ENCODE peak calls at places on chromosomes 7 and 10, in nine cellular contexts. K is right lobe of liver, D is prostate gland, H is body of pancreas, U is spleen, B is ovary, J is adrenal gland, Y is uterus, M is HCT116. Q is an unnamed sample. For H3K27me3, the result is how much of the 10 kb centered on the place peaks cover.

GRCh38 chr7:101453617-101454016 is 90.9 kb downstream of the COL26A1 start:
- DNase-seq in Y (no peak), K (no peak), M (no peak), D (no peak), B (no peak), U (no peak), J (no peak), H (no peak), Q (no peak)

GRCh38 chr7:127809285-127809702 is 157.3 kb downstream of the SND1 start:
- DNase-seq in B (no peak), U (no peak), J (peak), M (no peak), H (no peak), Y (no peak), D (no peak), K (no peak), Q (peak)

GRCh38 chr10:61342817-61343572 is 110.2 kb downstream of the TMEM26 start:
- DNase-seq in D (no peak), J (no peak), M (no peak), K (no peak), Y (no peak), B (no peak), U (no peak), H (no peak), Q (no peak)

GRCh38 chr7:3234051-3234450 is 67.0 kb upstream of the SDK1 start:
- DNase-seq in U (peak), Y (no peak), B (no peak), H (no peak), M (no peak), K (no peak), D (no peak), J (no peak), Q (no peak)

GRCh38 chr10:79168231-79168630 is 99.5 kb downstream of the ZMIZ1 start:
- DNase-seq in J (no peak), H (no peak), D (no peak), M (no peak), B (no peak), U (no peak), K (no peak), Y (no peak), Q (no peak)

GRCh38 chr7:1144269-1144771 is 15.7 kb downstream of the ZFAND2A start:
- DNase-seq in J (peak), H (peak), B (no peak), Y (no peak), D (peak), U (peak), K (peak), M (no peak), Q (no peak)

GRCh38 chr10:75062191-75062849 is 49.1 kb upstream of the SAMD8 start:
- DNase-seq in J (peak), H (no peak), K (no peak), D (no peak), M (no peak), B (no peak), Y (peak), U (peak), Q (no peak)

GRCh38 chr10:72545511-72545910 is 80.4 kb downstream of the MICU1 start:
- DNase-seq in B (no peak), U (no peak), M (no peak), Y (no peak), H (no peak), D (no peak), K (no peak), J (no peak), Q (no peak)

GRCh38 chr7:377069-378040 is 87.4 kb downstream of the FOXL3 start:
- DNase-seq in U (peak), M (no peak), B (peak), H (peak), Y (peak), D (no peak), J (no peak), K (peak), Q (peak)

GRCh38 chr7:14934831-14935230 is 32.3 kb upstream of the DGKB start:
- DNase-seq in K (no peak), B (no peak), D (no peak), Y (no peak), J (no peak), M (no peak), U (no peak), H (no peak), Q (no peak)

GRCh38 chr10:29646238-29646902 is 11.6 kb upstream of the SVIL start:
- DNase-seq in K (no peak), J (no peak), U (no peak), H (no peak), D (peak), M (no peak), Y (peak), B (peak), Q (peak)

GRCh38 chr10:13894412-13895093 is 307.8 kb downstream of the PRPF18 start:
- DNase-seq in H (no peak), J (no peak), K (no peak), M (no peak), U (no peak), D (no peak), Y (no peak), B (no peak), Q (no peak)

GRCh38 chr7:24573554-24574338 is 494 bp downstream of the PALS2 start:
- DNase-seq in Y (peak), B (peak), H (peak), U (peak), D (peak), K (peak), J (peak), M (no peak), Q (peak)

GRCh38 chr10:78937800-78938694 is 130.7 kb upstream of the ZMIZ1 start:
- DNase-seq in K (no peak), D (no peak), J (no peak), H (no peak), M (no peak), U (peak), Y (no peak), B (no peak), Q (no peak)

GRCh38 chr10:3484306-3485187 is 300.5 kb downstream of the KLF6 start:
- DNase-seq in U (no peak), D (no peak), B (peak), H (no peak), J (no peak), K (no peak), Y (no peak), M (no peak), Q (no peak)

GRCh38 chr7:136009488-136010079 is 32.4 kb upstream of the MTPN start:
- DNase-seq in B (no peak), U (no peak), K (no peak), H (no peak), D (peak), J (no peak), Y (no peak), M (peak), Q (no peak)

GRCh38 chr10:132774179-132774904 is 11.6 kb downstream of the NKX6-2 start:
- DNase-seq in K (no peak), U (no peak), Y (no peak), M (no peak), B (no peak), D (no peak), H (no peak), J (no peak), Q (no peak)

GRCh38 chr7:157729566-157729965 is 392.8 kb downstream of the DNAJB6 start:
- DNase-seq in B (no peak), J (no peak), U (no peak), D (no peak), M (no peak), Y (no peak), K (no peak), H (no peak), Q (no peak)

GRCh38 chr7:3083350-3083749 is 39.7 kb upstream of the CARD11 start:
- DNase-seq in D (no peak), B (no peak), K (no peak), U (no peak), M (no peak), J (no peak), Y (no peak), H (no peak), Q (no peak)

GRCh38 chr10:33139191-33139646 is 181.2 kb upstream of the ITGB1 start:
- DNase-seq in M (no peak), K (no peak), B (no peak), H (no peak), D (no peak), U (no peak), J (no peak), Y (no peak), Q (no peak)

GRCh38 chr10:110850990-110851389 is 20.7 kb upstream of the PDCD4 start:
- DNase-seq in D (no peak), U (no peak), M (no peak), J (no peak), B (no peak), Y (no peak), H (no peak), K (no peak), Q (no peak)

GRCh38 chr7:150972094-150972493 is 6.0 kb downstream of the KCNH2 start:
- DNase-seq in M (no peak), U (no peak), Y (peak), B (peak), H (no peak), J (no peak), D (no peak), K (no peak), Q (no peak)

GRCh38 chr7:84908196-84908793 is 278.6 kb downstream of the SEMA3D start:
- DNase-seq in Y (no peak), J (no peak), D (no peak), B (no peak), U (no peak), M (no peak), K (no peak), H (no peak), Q (no peak)

GRCh38 chr10:1648648-1649047 is 88.7 kb downstream of the ADARB2 start:
- DNase-seq in J (no peak), H (no peak), M (no peak), D (no peak), U (no peak), Y (no peak), B (no peak), K (no peak), Q (no peak)

GRCh38 chr7:117014673-117015133 is 61.4 kb downstream of the ST7 start:
- DNase-seq in K (peak), B (peak), J (peak), D (peak), Y (peak), U (peak), M (no peak), H (peak), Q (peak)

GRCh38 chr7:117229350-117229749 is 93.5 kb downstream of the WNT2 start:
- DNase-seq in M (no peak), Y (no peak), U (no peak), J (no peak), B (no peak), H (no peak), D (no peak), K (no peak), Q (no peak)

GRCh38 chr7:157519798-157520244 is 183.0 kb downstream of the DNAJB6 start:
- DNase-seq in B (peak), D (no peak), K (no peak), J (no peak), Y (no peak), H (peak), M (no peak), U (peak), Q (no peak)

GRCh38 chr10:23439452-23439919 is 611 bp downstream of the OTUD1 start:
- DNase-seq in B (no peak), H (no peak), U (no peak), J (peak), K (no peak), Y (no peak), D (peak), M (no peak), Q (no peak)

GRCh38 chr7:20152511-20152910 is 64.7 kb downstream of the MACC1 start:
- DNase-seq in K (no peak), B (no peak), Y (no peak), M (no peak), U (no peak), J (no peak), H (no peak), D (no peak), Q (no peak)

GRCh38 chr7:152924238-152924637 is 164.7 kb downstream of the ACTR3B start:
- DNase-seq in B (no peak), K (no peak), D (no peak), U (no peak), Y (no peak), J (no peak), H (no peak), M (no peak), Q (no peak)

GRCh38 chr10:68560916-68561691 is 967 bp downstream of the TET1 start:
- DNase-seq in D (no peak), Y (peak), J (peak), B (peak), U (no peak), H (peak), M (no peak), K (no peak), Q (no peak)

GRCh38 chr7:142753366-142753765 is 4.1 kb downstream of the PRSS1 start:
- DNase-seq in H (peak), B (no peak), Y (no peak), K (no peak), D (no peak), M (no peak), U (no peak), J (no peak), Q (no peak)

GRCh38 chr7:40199076-40199802 is 64.4 kb downstream of the SUGCT start:
- DNase-seq in K (no peak), J (no peak), D (no peak), B (no peak), M (no peak), Y (no peak), U (no peak), H (no peak), Q (no peak)

GRCh38 chr7:16688249-16688648 is 42.3 kb downstream of the BZW2 start:
- DNase-seq in U (no peak), K (no peak), B (no peak), Y (no peak), J (no peak), M (peak), H (no peak), D (no peak), Q (no peak)

GRCh38 chr7:16684935-16685334 is 39.0 kb downstream of the BZW2 start:
- DNase-seq in D (no peak), M (no peak), U (no peak), B (no peak), K (no peak), J (no peak), Y (no peak), H (no peak), Q (no peak)
- TF ChIP-seq POLR2A in D (no peak), M (no peak), U (no peak), B (no peak), K (no peak), J (no peak), Y (no peak), H (no peak), Q (no peak)

GRCh38 chr10:130044067-130045061 is 66.3 kb downstream of the C10orf143 start:
- DNase-seq in D (no peak), J (no peak), K (no peak), Y (no peak), B (no peak), H (peak), M (no peak), U (no peak), Q (no peak)
- H3K27me3 ChIP-seq in D (under half), J (under half), K (under half), Y (under half), B (under half), H (under half), M (under half), U (under half), Q (under half)

GRCh38 chr7:158740013-158740656 is 35.5 kb upstream of the NCAPG2 start:
- DNase-seq in U (no peak), M (no peak), B (peak), D (no peak), J (peak), Y (peak), K (no peak), H (no peak), Q (no peak)
- TF ChIP-seq POLR2A in U (no peak), M (no peak), B (no peak), D (no peak), J (no peak), Y (no peak), K (no peak), H (no peak), Q (no peak)

GRCh38 chr10:95422196-95422595 is 131.4 kb upstream of the PDLIM1 start:
- DNase-seq in J (no peak), Y (no peak), D (no peak), M (no peak), U (no peak), B (no peak), K (no peak), H (no peak), Q (no peak)

GRCh38 chr10:95426482-95426881 is 134.7 kb downstream of the SORBS1 start:
- DNase-seq in J (no peak), Y (no peak), K (no peak), U (no peak), M (no peak), H (no peak), B (no peak), D (no peak), Q (no peak)

GRCh38 chr10:95428702-95429101 is 132.5 kb downstream of the SORBS1 start:
- DNase-seq in B (no peak), U (no peak), K (no peak), J (no peak), H (no peak), Y (no peak), M (no peak), D (no peak), Q (no peak)

GRCh38 chr10:95423327-95424005 is 132.7 kb upstream of the PDLIM1 start:
- DNase-seq in J (no peak), K (no peak), Y (no peak), B (no peak), D (no peak), U (no peak), H (no peak), M (no peak), Q (no peak)

DNA sequence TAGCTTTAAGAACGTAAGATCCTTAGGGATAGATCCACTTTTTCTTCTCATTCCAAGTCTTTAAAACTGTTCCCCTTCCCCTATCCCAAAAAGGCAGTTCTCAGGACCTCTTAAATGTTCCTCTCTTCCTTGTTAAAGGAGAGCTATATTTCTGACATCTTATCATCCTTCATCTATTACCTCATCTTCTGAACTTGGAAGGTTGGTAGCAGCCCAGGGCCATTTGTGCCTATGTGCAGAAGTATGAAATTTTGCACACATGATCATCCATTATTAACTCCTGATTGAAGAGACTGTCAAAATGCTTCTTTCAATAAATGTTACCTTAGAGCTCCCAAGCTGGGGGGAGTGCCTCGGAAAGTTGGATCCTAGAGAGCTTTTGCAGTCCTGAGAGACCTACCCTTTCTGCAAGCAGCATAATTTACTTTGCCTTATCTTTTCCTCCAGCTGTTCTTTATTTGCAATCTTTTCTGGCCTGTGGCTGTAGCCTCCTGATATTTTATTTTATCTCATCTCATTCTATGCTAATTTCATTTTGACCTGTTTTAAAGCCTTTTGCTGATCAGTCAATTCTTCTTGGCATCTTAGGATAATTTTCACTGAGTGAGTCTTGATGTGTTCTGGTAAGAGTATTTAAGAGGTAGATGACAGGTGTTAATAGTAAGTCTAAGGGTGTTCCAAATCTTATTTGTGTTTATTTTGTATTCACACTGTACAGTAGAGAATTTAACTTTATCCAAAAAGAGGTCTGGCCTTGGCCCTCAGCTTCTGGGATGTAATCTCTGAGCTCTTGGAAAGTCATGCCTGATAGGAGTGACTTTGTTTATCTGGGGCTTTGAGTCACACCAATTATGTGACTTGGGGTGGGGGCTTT is 135.0 kb upstream of the PDLIM1 start:
- DNase-seq in D (no peak), M (no peak), Y (no peak), B (no peak), K (no peak), U (no peak), J (no peak), H (no peak), Q (no peak)
- H3K27me3 ChIP-seq in D (under half), M (under half), Y (under half), B (under half), K (under half), U (under half), J (under half), H (under half), Q (under half)

GRCh38 chr7:98400538-98401427 is at the start of gene BAIAP2L1:
- DNase-seq in H (peak), Y (peak), K (peak), J (peak), D (peak), M (peak), B (peak), U (peak), Q (peak)
- TF ChIP-seq POLR2A in H (peak), Y (peak), K (peak), J (no peak), D (peak), M (no peak), B (no peak), U (no peak), Q (peak)

Q was measured in gastrocnemius medialis.